ENCODE peak calls at places on chromosomes 5 and 9, in eight cellular contexts. P is GM23338, A is lung, D is NT2/D1, X is tibial artery, T is spleen, O is GM23248, Y is SK-N-SH. H is an unnamed sample.

GRCh38 chr5:133118741-133119140 is 66.9 kb downstream of the HSPA4 start:
- DNase-seq in X (no peak), O (no peak), A (no peak), P (no peak), D (no peak), T (no peak), Y (no peak), H (no peak)

GRCh38 chr5:115246361-115246991 is 16.2 kb downstream of the PGGT1B start:
- DNase-seq in Y (peak), P (peak), A (no peak), O (peak), D (peak), X (no peak), T (no peak), H (peak)

GRCh38 chr5:143401846-143402463 is 1.5 kb downstream of the NR3C1 start:
- DNase-seq in P (no peak), D (no peak), Y (no peak), A (no peak), X (no peak), O (peak), T (no peak), H (no peak)

GRCh38 chr9:133545494-133546286 is 11.2 kb downstream of the ADAMTSL2 start:
- DNase-seq in T (no peak), Y (peak), D (no peak), X (no peak), A (no peak), O (no peak), P (no peak), H (no peak)

GRCh38 chr9:130713286-130713975 is 19.9 kb downstream of the EXOSC2 start:
- DNase-seq in D (no peak), X (peak), T (no peak), A (peak), Y (no peak), O (peak), P (peak), H (peak)

GRCh38 chr5:167777746-167778145 is 513.7 kb upstream of the WWC1 start:
- DNase-seq in T (no peak), P (no peak), Y (no peak), D (no peak), X (no peak), A (no peak), O (peak), H (no peak)

GRCh38 chr5:159844267-159844666 is 72.0 kb upstream of the ADRA1B start:
- DNase-seq in T (no peak), A (no peak), O (no peak), X (no peak), D (no peak), P (no peak), Y (no peak), H (no peak)

GRCh38 chr9:108412755-108413154 is 443.0 kb downstream of the ACTL7B start:
- DNase-seq in X (no peak), D (peak), Y (no peak), A (no peak), P (peak), T (no peak), O (peak), H (no peak)

GRCh38 chr9:137723396-137724113 is 104.8 kb downstream of the EHMT1 start:
- DNase-seq in X (no peak), D (no peak), P (no peak), Y (no peak), T (no peak), O (no peak), A (no peak), H (peak)

GRCh38 chr5:81761270-81761669 is 10.4 kb upstream of the SSBP2 start:
- DNase-seq in T (no peak), D (no peak), O (no peak), X (no peak), P (no peak), Y (no peak), A (no peak), H (no peak)

GRCh38 chr5:152634596-152634995 is 229.5 kb upstream of the NMUR2 start:
- DNase-seq in O (no peak), Y (no peak), D (no peak), A (no peak), X (no peak), P (peak), T (no peak), H (no peak)

GRCh38 chr9:133163559-133164208 is at the start of gene GBGT1:
- DNase-seq in D (no peak), P (peak), T (peak), O (peak), X (peak), A (no peak), Y (peak), H (peak)

GRCh38 chr5:15064396-15064795 is 192.8 kb upstream of the ANKH start:
- DNase-seq in A (no peak), Y (no peak), T (no peak), P (no peak), O (no peak), X (no peak), D (no peak), H (no peak)

GRCh38 chr9:87334366-87334765 is 163.3 kb upstream of the DAPK1 start:
- DNase-seq in O (peak), P (no peak), Y (no peak), D (no peak), A (no peak), X (no peak), T (no peak), H (no peak)

GRCh38 chr5:154401931-154402330 is 43.9 kb upstream of the SAP30L start:
- DNase-seq in A (no peak), O (no peak), T (peak), P (no peak), D (no peak), X (no peak), Y (no peak), H (no peak)

GRCh38 chr9:125325821-125326220 is 64.2 kb downstream of the GAPVD1 start:
- DNase-seq in X (no peak), D (no peak), Y (no peak), A (no peak), T (no peak), O (peak), P (no peak), H (peak)

GRCh38 chr9:125400725-125401124 is 139.1 kb downstream of the GAPVD1 start:
- DNase-seq in T (no peak), O (no peak), X (no peak), D (no peak), A (no peak), Y (no peak), P (no peak), H (no peak)

GRCh38 chr9:3244963-3245653 is 280.7 kb downstream of the RFX3 start:
- DNase-seq in P (no peak), Y (no peak), D (no peak), O (peak), T (no peak), A (no peak), X (no peak), H (no peak)
- H3K4me3 ChIP-seq in P (no peak), Y (no peak), D (no peak), O (no peak), T (no peak), A (no peak), X (no peak), H (no peak)

GRCh38 chr5:67243944-67244343 is 47.3 kb upstream of the CD180 start:
- DNase-seq in T (no peak), D (no peak), A (no peak), Y (no peak), P (no peak), O (no peak), X (no peak), H (no peak)

GRCh38 chr5:67246546-67246945 is 49.9 kb upstream of the CD180 start:
- DNase-seq in P (no peak), O (no peak), T (no peak), Y (no peak), D (no peak), X (no peak), A (no peak), H (no peak)

GRCh38 chr5:67245259-67245846 is 48.8 kb upstream of the CD180 start:
- DNase-seq in P (no peak), Y (no peak), T (no peak), X (no peak), D (no peak), O (no peak), A (no peak), H (no peak)

GRCh38 chr5:67244345-67244793 is 47.8 kb upstream of the CD180 start:
- DNase-seq in D (no peak), X (no peak), P (no peak), T (no peak), O (no peak), A (no peak), Y (no peak), H (no peak)

DNA sequence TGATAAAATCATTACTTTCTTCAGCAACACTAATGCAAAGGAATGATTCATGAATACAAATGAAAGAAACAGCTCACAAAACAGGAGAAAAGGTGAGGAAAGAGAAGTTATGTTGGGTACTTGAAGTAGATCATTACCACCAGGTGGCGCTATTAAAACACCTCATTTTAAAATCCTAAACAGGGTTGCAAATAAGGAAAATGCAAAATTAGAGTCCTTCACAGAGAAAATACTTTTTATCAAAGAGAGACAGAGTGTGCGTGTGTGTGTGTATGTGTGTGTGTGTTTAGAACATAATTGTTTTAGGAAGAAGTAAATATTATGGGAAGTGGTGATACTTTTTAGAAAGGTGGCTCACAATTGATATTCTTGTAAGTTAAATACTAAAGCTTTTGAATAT is 49.5 kb upstream of the CD180 start:
- DNase-seq in O (peak), A (no peak), X (no peak), P (peak), D (peak), Y (peak), T (no peak), H (peak)
- H3K4me3 ChIP-seq in O (no peak), A (no peak), X (no peak), P (no peak), D (no peak), Y (no peak), T (no peak), H (no peak)

GRCh38 chr5:141508440-141508807 is 19.5 kb downstream of the PCDHGC5 start:
- DNase-seq in P (no peak), A (no peak), T (no peak), D (no peak), O (peak), Y (no peak), X (no peak), H (no peak)

GRCh38 chr5:141507387-141508091 is 18.7 kb downstream of the PCDHGC5 start:
- DNase-seq in P (no peak), A (no peak), Y (peak), D (no peak), O (peak), X (no peak), T (no peak), H (peak)

GRCh38 chr5:141510850-141511718 is 22.2 kb downstream of the PCDHGC5 start:
- DNase-seq in X (no peak), O (no peak), A (no peak), P (no peak), T (no peak), D (no peak), Y (no peak), H (no peak)

GRCh38 chr5:141510160-141510559 is 21.3 kb downstream of the PCDHGC5 start:
- DNase-seq in D (no peak), X (no peak), T (no peak), A (no peak), O (no peak), Y (no peak), P (no peak), H (no peak)

DNA sequence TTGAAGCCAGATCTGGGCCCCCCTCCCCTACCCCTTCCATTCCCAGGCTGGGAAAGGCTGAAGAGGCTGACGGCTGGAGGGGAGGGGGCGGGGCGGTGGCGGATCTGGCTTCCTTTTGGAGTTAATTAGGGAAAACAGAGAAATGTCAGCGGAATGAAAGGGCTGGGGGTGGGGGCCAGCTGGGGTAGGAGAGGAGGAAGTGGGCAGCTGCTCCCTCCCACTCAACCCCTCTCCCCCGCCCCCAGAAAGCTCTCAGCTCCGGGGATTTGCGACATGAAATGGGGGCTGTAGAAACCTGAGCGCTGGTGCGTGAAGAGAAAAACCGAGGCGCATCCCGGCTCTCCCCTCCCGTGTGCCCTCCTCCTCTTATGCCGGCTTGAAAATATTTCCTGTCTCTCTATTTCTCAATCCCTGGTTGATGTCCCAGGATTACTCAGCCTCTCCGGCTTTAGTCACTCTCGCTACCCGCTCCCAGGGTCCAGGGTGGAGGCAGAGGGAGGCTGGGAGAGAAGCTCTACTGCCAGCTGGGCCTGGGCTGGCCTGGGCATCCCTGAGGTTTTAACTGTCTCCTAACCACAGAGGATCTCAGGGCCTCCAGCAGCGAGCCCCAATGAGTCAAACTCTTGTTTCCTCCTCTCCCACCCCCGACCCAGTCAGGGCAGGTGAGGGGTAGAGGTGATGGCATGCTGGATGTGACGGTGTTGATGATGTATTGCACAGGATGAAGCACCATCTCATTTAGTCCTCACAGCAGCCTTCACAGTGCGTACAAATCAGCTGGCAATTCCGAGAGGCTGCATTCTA is 20.1 kb downstream of the PCDHGC5 start:
- DNase-seq in O (peak), T (no peak), D (no peak), X (peak), Y (peak), P (peak), A (peak), H (peak)
- H3K4me3 ChIP-seq in O (peak), T (peak), D (no peak), X (peak), Y (peak), P (peak), A (no peak), H (peak)

DNA sequence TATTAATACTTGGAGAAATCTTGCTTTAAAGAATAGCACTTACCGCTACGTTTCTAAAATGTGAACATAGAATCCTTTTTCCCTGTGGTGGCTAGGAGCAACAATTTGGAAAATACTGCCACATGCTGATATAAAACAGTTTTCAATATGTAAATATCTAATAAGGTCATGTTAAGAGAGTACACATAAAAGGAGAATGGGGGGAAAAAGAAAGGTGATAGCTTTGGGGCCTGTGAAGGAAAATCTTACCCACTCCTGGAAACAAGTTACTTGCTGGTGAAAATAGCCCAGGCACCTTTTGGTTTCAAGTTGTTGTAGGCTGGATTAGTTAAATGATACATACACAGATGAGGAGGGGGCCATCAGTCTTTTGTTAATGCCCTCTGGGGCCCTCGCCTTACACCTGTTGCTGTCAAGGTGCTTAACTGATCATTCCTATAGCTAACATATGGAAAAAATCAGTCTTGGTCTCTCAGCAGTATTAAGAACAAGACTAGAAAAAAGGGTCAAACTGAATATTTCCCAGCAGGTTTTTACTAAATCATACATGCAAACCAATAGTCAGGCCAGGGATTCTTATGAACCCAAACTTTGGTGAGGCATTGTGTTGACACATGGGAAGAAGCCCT is 24.1 kb downstream of the FYB1 start:
- DNase-seq in A (no peak), P (no peak), Y (no peak), D (no peak), T (no peak), X (no peak), O (peak), H (no peak)
- H3K4me3 ChIP-seq in A (no peak), P (no peak), Y (no peak), D (no peak), T (no peak), X (no peak), O (no peak), H (no peak)